ENCODE peak calls at places on chromosomes 3 and 15, in nine cellular contexts. C is mucosa of gallbladder, P is KBM-7, S is PC-9, J is NCI-H69, A is NCI-H187, B is SJCRH30, W is H9, K is globus pallidus. I is an unnamed sample.

GRCh38 chr3:70982274-70982673 is 601.3 kb downstream of the FOXP1 start:
- DNase-seq in C (no peak), P (no peak), S (no peak), J (no peak), A (no peak), B (no peak), W (no peak), K (no peak), I (no peak)

GRCh38 chr3:129101370-129102138 is 20.1 kb downstream of the RAB43 start:
- DNase-seq in C (no peak), P (no peak), S (no peak), J (no peak), A (no peak), B (no peak), W (no peak), K (no peak), I (no peak)

GRCh38 chr15:80693682-80694623 is 1.2 kb upstream of the ABHD17C start:
- DNase-seq in C (no peak), P (peak; percentile 60), S (no peak), J (peak; percentile 8), A (no peak), B (no peak), W (no peak), K (peak; percentile 13), I (no peak)

GRCh38 chr3:86175593-86175992 is 815.4 kb downstream of the VGLL3 start:
- DNase-seq in C (no peak), P (no peak), S (no peak), J (peak; percentile 85), A (no peak), B (no peak), W (peak; percentile 56), K (no peak), I (no peak)

GRCh38 chr15:23439513-23439912 is 7.5 kb downstream of the GOLGA6L2 start:
- DNase-seq in C (no peak), P (no peak), S (no peak), J (no peak), A (no peak), B (peak; percentile 48), W (no peak), K (no peak), I (no peak)

GRCh38 chr3:168620854-168621253 is 525.1 kb upstream of the GOLIM4 start:
- DNase-seq in C (no peak), P (peak; percentile 49), S (no peak), J (peak; percentile 82), A (no peak), B (peak; percentile 24), W (peak; percentile 71), K (peak; percentile 68), I (peak; percentile 69)

GRCh38 chr3:143168518-143169192 is 49.1 kb downstream of the CHST2 start:
- DNase-seq in C (no peak), P (peak; percentile 65), S (no peak), J (no peak), A (no peak), B (no peak), W (no peak), K (no peak), I (no peak)

GRCh38 chr3:193783166-193783896 is 190.3 kb downstream of the OPA1 start:
- DNase-seq in C (no peak), P (no peak), S (peak; percentile 78), J (no peak), A (no peak), B (no peak), W (no peak), K (no peak), I (peak; percentile 13)

GRCh38 chr15:73956276-73957086 is 30.2 kb downstream of the LOXL1 start:
- DNase-seq in C (no peak), P (peak; percentile 70), S (peak; percentile 95), J (no peak), A (no peak), B (peak; percentile 74), W (no peak), K (no peak), I (peak; percentile 93)

GRCh38 chr3:62876064-62876463 is 848 bp upstream of the CADPS start:
- DNase-seq in C (peak; percentile 71), P (peak; percentile 8), S (no peak), J (peak; percentile 89), A (no peak), B (peak; percentile 6), W (peak; percentile 85), K (no peak), I (peak; percentile 72)

GRCh38 chr15:45548753-45549520 is 26.4 kb upstream of the SLC30A4 start:
- DNase-seq in C (no peak), P (no peak), S (no peak), J (no peak), A (no peak), B (peak; percentile 15), W (peak; percentile 39), K (no peak), I (no peak)

GRCh38 chr3:144989756-144990155 is 1018.1 kb downstream of the DIPK2A start:
- DNase-seq in C (no peak), P (no peak), S (no peak), J (no peak), A (no peak), B (no peak), W (no peak), K (no peak), I (no peak)

GRCh38 chr15:76431936-76432335 is 95.4 kb downstream of the ISL2 start:
- DNase-seq in C (no peak), P (no peak), S (peak; percentile 60), J (no peak), A (no peak), B (no peak), W (peak; percentile 36), K (no peak), I (no peak)

GRCh38 chr15:39828374-39828931 is 45.8 kb upstream of the FSIP1 start:
- DNase-seq in C (peak; percentile 16), P (no peak), S (no peak), J (peak; percentile 97), A (peak; percentile 14), B (peak; percentile 74), W (no peak), K (no peak), I (peak; percentile 76)

GRCh38 chr15:62624541-62625399 is 417.8 kb upstream of the TPM1 start:
- DNase-seq in C (no peak), P (no peak), S (no peak), J (no peak), A (no peak), B (no peak), W (no peak), K (no peak), I (no peak)

GRCh38 chr3:150449169-150449721 is 41.1 kb downstream of the TSC22D2 start:
- DNase-seq in C (no peak), P (peak; percentile 28), S (peak; percentile 60), J (no peak), A (no peak), B (no peak), W (no peak), K (no peak), I (no peak)

GRCh38 chr3:58585005-58585786 is 8.0 kb upstream of the FAM107A start:
- DNase-seq in C (peak; percentile 71), P (peak; percentile 81), S (no peak), J (peak; percentile 85), A (peak; percentile 5), B (peak; percentile 76), W (peak; percentile 89), K (peak; percentile 72), I (peak; percentile 84)

GRCh38 chr3:155202626-155203025 is 90.9 kb downstream of the STRIT1 start:
- DNase-seq in C (no peak), P (peak; percentile 38), S (no peak), J (no peak), A (no peak), B (no peak), W (no peak), K (no peak), I (no peak)

GRCh38 chr3:69182588-69183299 is 60.3 kb upstream of the LMOD3 start:
- DNase-seq in C (no peak), P (no peak), S (no peak), J (no peak), A (no peak), B (peak; percentile 11), W (no peak), K (no peak), I (no peak)

GRCh38 chr3:188157971-188158370 is 4.0 kb downstream of the LPP start:
- DNase-seq in C (peak; percentile 42), P (no peak), S (peak; percentile 22), J (no peak), A (no peak), B (no peak), W (no peak), K (no peak), I (no peak)

GRCh38 chr3:10759495-10759894 is 56.5 kb upstream of the SLC6A11 start:
- DNase-seq in C (no peak), P (no peak), S (no peak), J (no peak), A (no peak), B (no peak), W (no peak), K (no peak), I (no peak)